ENCODE peak calls at places on chromosomes 5 and 9, in five cellular contexts. A is GM03348; P is thoracic aorta; U is posterior cingulate gyrus; R is T-helper 2 cell treated with Interferon-gamma antibody and Interleukin-4, amounts not matched to agents 5 μg/mL and 100 μg/mL, for 36 hours. E is an unnamed sample.

GRCh38 chr9:14018061-14018460 is 295.9 kb downstream of the NFIB start:
- DNase-seq in A (peak), P (no peak), U (no peak), R (no peak), E (peak)

GRCh38 chr5:133612021-133612860 is at the start of gene FSTL4:
- DNase-seq in A (no peak), P (no peak), U (peak), R (peak), E (no peak)

GRCh38 chr9:29213374-29214161 is 1640.3 kb upstream of the C9orf72 start:
- DNase-seq in A (peak), P (no peak), U (peak), R (no peak), E (no peak)

GRCh38 chr5:33891731-33892418 is at the start of gene ADAMTS12:
- DNase-seq in A (peak), P (no peak), U (peak), R (no peak), E (no peak)

GRCh38 chr5:133569347-133569746 is 43.0 kb downstream of the FSTL4 start:
- DNase-seq in A (no peak), P (no peak), U (no peak), R (no peak), E (no peak)

GRCh38 chr5:177427919-177428573 is 1.6 kb downstream of the GRK6 start:
- DNase-seq in A (no peak), P (no peak), U (no peak), R (peak), E (no peak)

GRCh38 chr5:9924614-9925013 is 294.5 kb upstream of the TAS2R1 start:
- DNase-seq in A (peak), P (no peak), U (no peak), R (no peak), E (peak)

GRCh38 chr9:97615439-97616072 is 17.6 kb downstream of the TSTD2 start:
- DNase-seq in A (peak), P (no peak), U (peak), R (no peak), E (peak)

GRCh38 chr5:179285236-179285635 is 60.0 kb downstream of the ADAMTS2 start:
- DNase-seq in A (no peak), P (no peak), U (peak), R (no peak), E (no peak)

GRCh38 chr5:124790895-124791732 is 44.7 kb upstream of the ZNF608 start:
- DNase-seq in A (no peak), P (no peak), U (no peak), R (no peak), E (peak)

GRCh38 chr9:90801507-90802289 is at the start of gene SYK:
- DNase-seq in A (no peak), P (no peak), U (peak), R (no peak), E (no peak)

GRCh38 chr9:112384690-112385089 is 4.8 kb downstream of the HSDL2 start:
- DNase-seq in A (no peak), P (no peak), U (no peak), R (no peak), E (no peak)

GRCh38 chr5:116076496-116076895 is 8.3 kb upstream of the COMMD10 start:
- DNase-seq in A (no peak), P (no peak), U (no peak), R (no peak), E (no peak)

GRCh38 chr9:86413966-86414880 is 60.0 kb upstream of the TUT7 start:
- DNase-seq in A (peak), P (no peak), U (no peak), R (no peak), E (no peak)

GRCh38 chr5:159480849-159481248 is 150.6 kb upstream of the IL12B start:
- DNase-seq in A (no peak), P (no peak), U (no peak), R (no peak), E (no peak)

GRCh38 chr5:13511442-13511841 is 433.0 kb downstream of the DNAH5 start:
- DNase-seq in A (no peak), P (no peak), U (no peak), R (no peak), E (no peak)

GRCh38 chr9:116860509-116861120 is 173.5 kb downstream of the TRIM32 start:
- DNase-seq in A (peak), P (peak), U (peak), R (no peak), E (peak)

GRCh38 chr5:150779397-150780179 is 1.0 kb downstream of the SMIM3 start:
- DNase-seq in A (no peak), P (no peak), U (no peak), R (no peak), E (no peak)

GRCh38 chr5:74233571-74233970 is 407.0 kb downstream of the ENC1 start:
- DNase-seq in A (peak), P (no peak), U (no peak), R (no peak), E (no peak)

GRCh38 chr9:127899200-127899943 is at the start of gene ST6GALNAC6:
- DNase-seq in A (peak), P (no peak), U (peak), R (peak), E (no peak)

GRCh38 chr5:45491368-45491767 is 204.8 kb downstream of the HCN1 start:
- DNase-seq in A (no peak), P (no peak), U (no peak), R (no peak), E (no peak)

GRCh38 chr5:148336704-148337435 is 1.5 kb downstream of the SPINK9 start:
- DNase-seq in A (no peak), P (no peak), U (no peak), R (no peak), E (no peak)

GRCh38 chr9:75069171-75069570 is 18.8 kb downstream of the NMRK1 start:
- DNase-seq in A (no peak), P (no peak), U (no peak), R (no peak), E (no peak)

GRCh38 chr9:93216072-93216364 is 32.1 kb downstream of the WNK2 start:
- DNase-seq in A (no peak), P (no peak), U (peak), R (no peak), E (no peak)

GRCh38 chr5:68225188-68225910 is 9.8 kb downstream of the PIK3R1 start:
- DNase-seq in A (peak), P (peak), U (no peak), R (no peak), E (peak)

GRCh38 chr5:143201589-143201988 is 201.9 kb downstream of the NR3C1 start:
- DNase-seq in A (no peak), P (no peak), U (no peak), R (no peak), E (no peak)

GRCh38 chr9:136614372-136614922 is 48.3 kb upstream of the EGFL7 start:
- DNase-seq in A (peak), P (no peak), U (no peak), R (no peak), E (no peak)

GRCh38 chr5:17355585-17356346 is 138.3 kb downstream of the BASP1 start:
- DNase-seq in A (no peak), P (no peak), U (no peak), R (no peak), E (peak)

GRCh38 chr9:120740135-120740534 is 25.9 kb upstream of the MEGF9 start:
- DNase-seq in A (no peak), P (no peak), U (no peak), R (no peak), E (no peak)

GRCh38 chr9:126275386-126276001 is 51.1 kb upstream of the MVB12B start:
- DNase-seq in A (no peak), P (no peak), U (peak), R (no peak), E (peak)

E was measured in retinal pigment epithelial cell.